ENCODE peak calls at places on chromosomes 1 and 21, in five cellular contexts. One of them, this sample, is unnamed.

GRCh38 chr1:114668784-114669561 is 876 bp downstream of the DENND2C start:
- DNase-seq in esophagus squamous epithelium: no peak
- DNase-seq in esophagus muscularis mucosa: no peak
- DNase-seq in gastrocnemius medialis: peak; percentile 30
- DNase-seq in heart left ventricle: peak; percentile 21
- DNase-seq in this sample: no peak

GRCh38 chr1:118960567-118961136 is 27.5 kb downstream of the TBX15 start:
- DNase-seq in esophagus squamous epithelium: no peak
- DNase-seq in esophagus muscularis mucosa: peak; percentile 88
- DNase-seq in gastrocnemius medialis: peak; percentile 98
- DNase-seq in heart left ventricle: peak; percentile 42
- DNase-seq in this sample: no peak

GRCh38 chr1:209190591-209191241 is 392.8 kb upstream of the CAMK1G start:
- DNase-seq in esophagus squamous epithelium: no peak
- DNase-seq in esophagus muscularis mucosa: no peak
- DNase-seq in gastrocnemius medialis: no peak
- DNase-seq in heart left ventricle: no peak
- DNase-seq in this sample: no peak

GRCh38 chr1:97500696-97501297 is 420.0 kb downstream of the DPYD start:
- DNase-seq in esophagus squamous epithelium: no peak
- DNase-seq in esophagus muscularis mucosa: no peak
- DNase-seq in gastrocnemius medialis: no peak
- DNase-seq in heart left ventricle: no peak
- DNase-seq in this sample: no peak

GRCh38 chr1:187252923-187253322 is 424.2 kb downstream of the PLA2G4A start:
- DNase-seq in esophagus squamous epithelium: no peak
- DNase-seq in esophagus muscularis mucosa: no peak
- DNase-seq in gastrocnemius medialis: no peak
- DNase-seq in heart left ventricle: no peak
- DNase-seq in this sample: no peak

GRCh38 chr1:88022507-88022906 is 661.6 kb upstream of the PKN2 start:
- DNase-seq in esophagus squamous epithelium: no peak
- DNase-seq in esophagus muscularis mucosa: no peak
- DNase-seq in gastrocnemius medialis: no peak
- DNase-seq in heart left ventricle: no peak
- DNase-seq in this sample: no peak

GRCh38 chr1:86259390-86259789 is 102.8 kb upstream of the COL24A1 start:
- DNase-seq in esophagus squamous epithelium: no peak
- DNase-seq in esophagus muscularis mucosa: no peak
- DNase-seq in gastrocnemius medialis: no peak
- DNase-seq in heart left ventricle: no peak
- DNase-seq in this sample: no peak

GRCh38 chr21:16116067-16116466 is 386.3 kb downstream of the USP25 start:
- DNase-seq in esophagus squamous epithelium: no peak
- DNase-seq in esophagus muscularis mucosa: no peak
- DNase-seq in gastrocnemius medialis: no peak
- DNase-seq in heart left ventricle: no peak
- DNase-seq in this sample: no peak

GRCh38 chr1:86926886-86927285 is 12.5 kb downstream of the HS2ST1 start:
- DNase-seq in esophagus squamous epithelium: no peak
- DNase-seq in esophagus muscularis mucosa: no peak
- DNase-seq in gastrocnemius medialis: no peak
- DNase-seq in heart left ventricle: no peak
- DNase-seq in this sample: no peak

GRCh38 chr21:46211786-46212720 is 16.5 kb downstream of the LSS start:
- DNase-seq in esophagus squamous epithelium: no peak
- DNase-seq in esophagus muscularis mucosa: no peak
- DNase-seq in gastrocnemius medialis: no peak
- DNase-seq in heart left ventricle: no peak
- DNase-seq in this sample: peak; percentile 11

GRCh38 chr1:21270086-21270689 is 20.1 kb downstream of the ECE1 start:
- DNase-seq in esophagus squamous epithelium: no peak
- DNase-seq in esophagus muscularis mucosa: no peak
- DNase-seq in gastrocnemius medialis: peak; percentile 44
- DNase-seq in heart left ventricle: peak; percentile 77
- DNase-seq in this sample: peak; percentile 71

GRCh38 chr1:167601442-167602380 is 28.3 kb upstream of the RCSD1 start:
- DNase-seq in esophagus squamous epithelium: no peak
- DNase-seq in esophagus muscularis mucosa: no peak
- DNase-seq in gastrocnemius medialis: peak; percentile 50
- DNase-seq in heart left ventricle: peak; percentile 59
- DNase-seq in this sample: peak; percentile 24

GRCh38 chr1:33161061-33161681 is 20.7 kb downstream of the TRIM62 start:
- DNase-seq in esophagus squamous epithelium: no peak
- DNase-seq in esophagus muscularis mucosa: no peak
- DNase-seq in gastrocnemius medialis: no peak
- DNase-seq in heart left ventricle: peak; percentile 83
- DNase-seq in this sample: peak; percentile 56

GRCh38 chr1:229296541-229296941 is 25.6 kb downstream of the RAB4A start:
- DNase-seq in esophagus squamous epithelium: no peak
- DNase-seq in esophagus muscularis mucosa: no peak
- DNase-seq in gastrocnemius medialis: peak; percentile 67
- DNase-seq in heart left ventricle: peak; percentile 60
- DNase-seq in this sample: no peak

DNA sequence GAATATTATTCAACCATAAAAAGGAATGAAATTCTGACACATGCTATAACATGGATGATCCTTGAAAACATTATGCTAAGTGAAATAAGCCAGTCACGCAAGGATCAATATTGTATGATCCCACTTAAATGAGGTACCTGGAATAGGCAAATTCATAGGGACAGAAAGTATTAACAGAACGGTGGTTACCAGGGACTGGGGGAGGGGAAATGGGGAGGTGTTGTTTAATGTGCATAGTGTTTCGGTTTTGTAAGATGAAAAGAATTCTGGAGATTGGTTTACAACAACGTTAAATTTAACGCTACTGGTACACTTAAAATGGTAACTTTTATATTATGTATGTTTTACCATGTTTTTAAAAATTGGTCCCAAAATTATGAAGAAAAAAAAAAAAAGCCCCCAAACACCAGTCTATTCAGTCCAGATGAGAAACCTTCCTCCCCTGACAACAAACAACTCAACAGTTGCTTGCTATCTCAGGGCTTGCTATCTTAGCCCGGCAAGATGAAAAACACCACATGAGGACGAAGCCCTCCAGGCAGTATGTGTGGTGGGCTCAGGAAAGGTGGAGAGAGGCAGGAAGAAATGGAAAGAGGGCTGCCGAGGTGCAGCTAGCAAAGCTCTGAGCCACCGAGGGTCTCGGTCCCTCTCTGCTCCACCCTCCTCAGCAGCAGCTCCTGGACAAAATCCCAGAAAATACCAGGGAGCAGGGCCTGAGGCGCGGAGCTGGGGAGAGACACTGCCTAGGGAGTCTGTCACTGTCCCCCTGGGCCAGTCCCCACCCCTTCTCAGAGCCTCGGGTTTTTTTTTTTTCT is 8.5 kb downstream of the NUAK2 start:
- DNase-seq in esophagus squamous epithelium: no peak
- DNase-seq in esophagus muscularis mucosa: no peak
- DNase-seq in gastrocnemius medialis: no peak
- DNase-seq in heart left ventricle: no peak
- DNase-seq in this sample: no peak
- H3K4me1 ChIP-seq in esophagus squamous epithelium: peaks cover 47% of the 10 kb centered on the region
- H3K4me1 ChIP-seq in esophagus muscularis mucosa: peaks cover 31% of the 10 kb centered on the region
- H3K4me1 ChIP-seq in gastrocnemius medialis: peaks cover 31% of the 10 kb centered on the region
- H3K4me1 ChIP-seq in heart left ventricle: peaks cover 33% of the 10 kb centered on the region
- H3K4me1 ChIP-seq in this sample: no peaks in the 10 kb centered on the region

DNA sequence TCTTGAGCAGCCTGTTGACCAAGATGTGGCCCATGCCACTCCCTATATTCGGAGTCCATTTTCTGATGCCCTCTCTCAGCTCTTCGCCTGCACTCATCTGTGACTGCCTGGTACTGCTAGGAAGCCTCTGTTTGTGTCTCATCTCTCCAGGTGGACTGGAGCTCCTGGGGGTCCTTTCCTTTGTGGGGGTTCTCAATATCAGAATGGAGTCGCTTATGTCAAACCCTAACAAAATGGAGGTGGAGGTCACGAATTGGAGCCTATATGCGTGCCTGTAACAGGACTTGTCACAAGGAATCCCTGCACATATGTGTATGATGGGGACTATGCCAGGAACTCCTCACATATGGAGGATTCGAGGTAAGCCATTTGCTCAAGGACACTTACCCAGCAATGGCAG is 46.7 kb upstream of the ATP5PO start:
- DNase-seq in esophagus squamous epithelium: no peak
- DNase-seq in esophagus muscularis mucosa: no peak
- DNase-seq in gastrocnemius medialis: no peak
- DNase-seq in heart left ventricle: no peak
- DNase-seq in this sample: no peak
- TF ChIP-seq CTCF in esophagus squamous epithelium: no peak
- TF ChIP-seq CTCF in esophagus muscularis mucosa: no peak
- TF ChIP-seq CTCF in gastrocnemius medialis: no peak
- TF ChIP-seq CTCF in heart left ventricle: no peak
- TF ChIP-seq CTCF in this sample: no peak

GRCh38 chr21:36964398-36964797 is 2.1 kb downstream of the HLCS start:
- DNase-seq in esophagus squamous epithelium: no peak
- DNase-seq in esophagus muscularis mucosa: no peak
- DNase-seq in gastrocnemius medialis: no peak
- DNase-seq in heart left ventricle: no peak
- DNase-seq in this sample: no peak

GRCh38 chr21:36964832-36965719 is 1.4 kb downstream of the HLCS start:
- DNase-seq in esophagus squamous epithelium: no peak
- DNase-seq in esophagus muscularis mucosa: no peak
- DNase-seq in gastrocnemius medialis: no peak
- DNase-seq in heart left ventricle: no peak
- DNase-seq in this sample: no peak

GRCh38 chr21:36965720-36966065 is 776 bp downstream of the HLCS start:
- DNase-seq in esophagus squamous epithelium: no peak
- DNase-seq in esophagus muscularis mucosa: no peak
- DNase-seq in gastrocnemius medialis: no peak
- DNase-seq in heart left ventricle: no peak
- DNase-seq in this sample: no peak

GRCh38 chr21:36966846-36967657 is 583 bp upstream of the HLCS start:
- DNase-seq in esophagus squamous epithelium: no peak
- DNase-seq in esophagus muscularis mucosa: no peak
- DNase-seq in gastrocnemius medialis: no peak
- DNase-seq in heart left ventricle: no peak
- DNase-seq in this sample: no peak

DNA sequence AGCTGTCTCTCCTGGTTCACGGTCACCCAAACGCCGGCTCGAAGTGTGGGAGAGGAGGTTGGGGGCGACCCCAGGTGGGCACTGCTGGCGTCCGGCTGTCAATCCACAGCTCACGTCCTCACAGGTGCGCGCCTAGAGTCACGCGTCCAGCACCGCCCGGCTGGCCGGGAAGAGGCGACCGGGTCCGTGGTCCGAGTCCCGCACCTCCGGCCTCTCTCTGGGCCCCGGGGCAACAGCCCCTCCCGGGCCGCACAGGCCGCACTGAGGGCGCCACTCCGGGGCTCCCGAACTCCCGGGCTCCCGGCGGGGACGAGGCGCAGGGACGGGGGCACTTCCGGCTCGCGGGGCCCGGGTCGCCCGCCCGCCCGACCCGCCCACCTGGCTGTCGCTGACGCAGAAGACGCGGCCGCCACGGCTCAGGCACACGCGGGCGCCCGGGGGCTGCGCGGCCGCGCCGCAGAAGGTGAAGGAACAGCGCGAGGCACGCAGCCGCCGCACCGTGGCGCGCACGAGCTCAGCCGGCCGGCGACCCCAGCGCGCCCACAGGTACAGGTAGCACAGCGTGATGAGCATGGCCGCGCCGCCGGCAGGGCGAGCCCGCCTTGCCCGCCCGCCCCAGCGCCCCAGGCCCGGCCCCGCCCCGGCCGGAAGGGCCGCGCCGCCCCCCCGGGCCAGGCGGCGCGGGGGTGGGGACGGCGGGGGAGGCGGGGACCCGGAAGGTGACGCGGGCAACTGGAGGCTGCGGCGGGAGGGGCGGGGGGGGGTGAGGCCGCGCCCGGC is at the start of gene HLCS:
- DNase-seq in esophagus squamous epithelium: no peak
- DNase-seq in esophagus muscularis mucosa: no peak
- DNase-seq in gastrocnemius medialis: peak; percentile 60
- DNase-seq in heart left ventricle: peak; percentile 70
- DNase-seq in this sample: peak; percentile 68
- TF ChIP-seq POLR2A in esophagus squamous epithelium: no peak
- TF ChIP-seq POLR2A in esophagus muscularis mucosa: no peak
- TF ChIP-seq POLR2A in gastrocnemius medialis: peak; percentile 67
- TF ChIP-seq POLR2A in heart left ventricle: peak; percentile 59
- TF ChIP-seq POLR2A in this sample: no peak

GRCh38 chr1:10692401-10693021 is 103.9 kb downstream of the CASZ1 start:
- DNase-seq in esophagus squamous epithelium: no peak
- DNase-seq in esophagus muscularis mucosa: no peak
- DNase-seq in gastrocnemius medialis: peak; percentile 57
- DNase-seq in heart left ventricle: no peak
- DNase-seq in this sample: no peak
- H3K4me1 ChIP-seq in esophagus squamous epithelium: peaks cover 50% of the 10 kb centered on the region
- H3K4me1 ChIP-seq in esophagus muscularis mucosa: peaks cover 71% of the 10 kb centered on the region
- H3K4me1 ChIP-seq in gastrocnemius medialis: peaks cover 75% of the 10 kb centered on the region
- H3K4me1 ChIP-seq in heart left ventricle: peaks cover 53% of the 10 kb centered on the region
- H3K4me1 ChIP-seq in this sample: no peaks in the 10 kb centered on the region

GRCh38 chr1:234599617-234600417 is 10.2 kb downstream of the IRF2BP2 start:
- DNase-seq in esophagus squamous epithelium: peak; percentile 63
- DNase-seq in esophagus muscularis mucosa: peak; percentile 95
- DNase-seq in gastrocnemius medialis: peak; percentile 94
- DNase-seq in heart left ventricle: peak; percentile 96
- DNase-seq in this sample: peak; percentile 87
- TF ChIP-seq CTCF in esophagus squamous epithelium: no peak
- TF ChIP-seq CTCF in esophagus muscularis mucosa: no peak
- TF ChIP-seq CTCF in gastrocnemius medialis: no peak
- TF ChIP-seq CTCF in heart left ventricle: no peak
- TF ChIP-seq CTCF in this sample: no peak

DNA sequence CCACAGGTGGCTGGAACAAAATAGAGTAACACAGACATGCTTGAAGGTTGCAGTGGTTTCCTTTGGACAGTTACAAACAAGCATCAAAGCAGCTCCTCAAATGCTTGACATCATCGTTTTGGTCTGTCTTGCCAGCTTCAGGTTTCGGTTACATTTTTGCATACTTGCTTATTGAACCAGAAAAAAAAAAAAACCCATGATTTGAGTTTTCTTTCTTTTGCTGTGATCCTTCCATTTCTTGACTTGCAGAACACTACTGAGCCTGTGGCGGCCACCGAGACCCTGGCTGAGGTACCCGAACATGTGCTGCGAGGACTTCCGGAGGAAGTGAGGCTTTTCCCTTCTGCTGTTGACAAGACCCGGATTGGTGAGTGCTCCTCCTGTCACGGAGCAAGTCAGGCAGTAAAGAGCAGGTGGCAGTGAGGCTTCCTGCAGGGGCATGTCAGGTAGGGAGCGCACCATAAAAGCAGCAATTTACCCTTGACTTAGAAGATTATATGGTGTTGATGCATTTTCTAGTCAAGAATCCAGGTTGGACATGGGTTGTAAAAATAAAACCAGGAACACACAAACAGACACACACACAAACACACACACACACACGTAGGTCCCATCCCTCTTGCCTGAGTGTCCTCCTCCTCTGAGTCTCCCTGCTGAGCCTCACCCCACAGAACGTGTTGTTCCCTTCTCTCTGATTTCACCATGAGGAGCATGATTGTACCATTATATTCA is 30.9 kb downstream of the PRDM2 start:
- DNase-seq in esophagus squamous epithelium: peak; percentile 45
- DNase-seq in esophagus muscularis mucosa: no peak
- DNase-seq in gastrocnemius medialis: peak; percentile 27
- DNase-seq in heart left ventricle: peak; percentile 26
- DNase-seq in this sample: no peak
- TF ChIP-seq POLR2A in esophagus squamous epithelium: no peak
- TF ChIP-seq POLR2A in esophagus muscularis mucosa: no peak
- TF ChIP-seq POLR2A in gastrocnemius medialis: no peak
- TF ChIP-seq POLR2A in heart left ventricle: no peak
- TF ChIP-seq POLR2A in this sample: no peak

This sample was measured in uterus.